ENCODE peak calls at places on chromosome 13, in six cellular contexts. F, I, L, S, P and K are unnamed samples.
A peak's percentile ranks its signal among the peaks of the same experiment; 100 is the strongest.

GRCh38 chr13:65808061-65808460 is 1422.1 kb downstream of the PCDH9 start:
- DNase-seq in F (no peak), I (no peak), L (peak; percentile 23), S (no peak), P (no peak), K (no peak)

GRCh38 chr13:106586764-106587163 is 18.8 kb upstream of the ARGLU1 start:
- DNase-seq in F (no peak), I (no peak), L (no peak), S (no peak), P (no peak), K (no peak)

GRCh38 chr13:38685974-38686571 is 804 bp upstream of the FREM2 start:
- DNase-seq in F (peak; percentile 26), I (peak; percentile 58), L (peak; percentile 31), S (peak; percentile 90), P (no peak), K (no peak)

GRCh38 chr13:46523972-46524737 is 28.8 kb upstream of the LRCH1 start:
- DNase-seq in F (peak; percentile 7), I (no peak), L (peak; percentile 41), S (no peak), P (no peak), K (no peak)

GRCh38 chr13:45718063-45718462 is 15.9 kb downstream of the CBY2 start:
- DNase-seq in F (peak; percentile 41), I (peak; percentile 25), L (peak; percentile 64), S (no peak), P (peak; percentile 8), K (peak; percentile 7)

GRCh38 chr13:27406178-27406939 is 18.1 kb upstream of the GTF3A start:
- DNase-seq in F (peak; percentile 62), I (peak; percentile 48), L (peak; percentile 65), S (peak; percentile 45), P (no peak), K (peak; percentile 68)

GRCh38 chr13:40130871-40131636 is 475.6 kb downstream of the COG6 start:
- DNase-seq in F (peak; percentile 57), I (peak; percentile 44), L (peak; percentile 61), S (peak; percentile 66), P (peak; percentile 40), K (no peak)

GRCh38 chr13:61110804-61111203 is 304.8 kb downstream of the PCDH20 start:
- DNase-seq in F (peak; percentile 63), I (no peak), L (no peak), S (no peak), P (no peak), K (no peak)

GRCh38 chr13:26442541-26442940 is 114.9 kb upstream of the WASF3 start:
- DNase-seq in F (no peak), I (peak; percentile 30), L (peak; percentile 90), S (no peak), P (no peak), K (no peak)

GRCh38 chr13:31204592-31204991 is 4.8 kb downstream of the B3GLCT start:
- DNase-seq in F (peak; percentile 68), I (peak; percentile 35), L (peak; percentile 83), S (peak; percentile 51), P (peak; percentile 45), K (no peak)

GRCh38 chr13:105272660-105273631 is 1262.5 kb downstream of the EFNB2 start:
- DNase-seq in F (no peak), I (no peak), L (no peak), S (no peak), P (no peak), K (no peak)

GRCh38 chr13:32837307-32837972 is 178.8 kb upstream of the KL start:
- DNase-seq in F (peak; percentile 56), I (no peak), L (no peak), S (peak; percentile 63), P (no peak), K (no peak)

GRCh38 chr13:97004096-97004876 is 10.0 kb upstream of the OXGR1 start:
- DNase-seq in F (peak; percentile 26), I (peak; percentile 22), L (peak; percentile 73), S (no peak), P (no peak), K (no peak)

GRCh38 chr13:81393110-81393509 is 1052.2 kb upstream of the SPRY2 start:
- DNase-seq in F (peak; percentile 11), I (no peak), L (no peak), S (no peak), P (no peak), K (no peak)

GRCh38 chr13:39765801-39766463 is 110.5 kb downstream of the COG6 start:
- DNase-seq in F (peak; percentile 40), I (no peak), L (peak; percentile 25), S (no peak), P (no peak), K (peak; percentile 49)

GRCh38 chr13:76286178-76286577 is 600.0 kb downstream of the KCTD12 start:
- DNase-seq in F (peak; percentile 28), I (no peak), L (peak; percentile 50), S (no peak), P (no peak), K (no peak)

GRCh38 chr13:20769091-20769490 is 4.7 kb downstream of the EEF1AKMT1 start:
- DNase-seq in F (no peak), I (no peak), L (no peak), S (no peak), P (no peak), K (no peak)

GRCh38 chr13:20772401-20773131 is 1.2 kb downstream of the EEF1AKMT1 start:
- DNase-seq in F (no peak), I (no peak), L (peak; percentile 50), S (no peak), P (no peak), K (no peak)

GRCh38 chr13:20773194-20774080 is at the start of gene EEF1AKMT1:
- DNase-seq in F (peak; percentile 96), I (peak; percentile 97), L (peak; percentile 98), S (peak; percentile 75), P (peak; percentile 83), K (peak; percentile 86)

GRCh38 chr13:20767309-20767943 is 6.3 kb downstream of the EEF1AKMT1 start:
- DNase-seq in F (no peak), I (no peak), L (no peak), S (no peak), P (no peak), K (no peak)

DNA sequence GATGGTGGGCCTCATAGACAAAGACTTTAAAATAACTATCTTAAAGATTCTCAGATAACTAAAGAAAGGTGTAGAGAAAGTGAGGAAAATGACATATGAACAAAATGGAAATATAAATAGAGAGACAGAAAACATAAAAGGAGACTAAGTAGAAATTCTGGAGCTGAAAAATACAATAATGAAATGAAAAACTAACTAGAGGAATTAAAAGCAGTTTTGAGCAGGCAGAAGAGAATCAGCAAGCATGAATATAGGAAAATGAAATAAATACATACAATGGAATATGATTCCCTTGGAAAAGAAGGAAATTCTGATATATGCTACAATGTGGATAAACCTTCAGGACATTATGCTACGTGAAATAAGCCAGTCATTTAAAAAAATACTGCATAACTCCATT is 3.9 kb downstream of the EEF1AKMT1 start:
- DNase-seq in F (no peak), I (no peak), L (no peak), S (no peak), P (no peak), K (no peak)
- H3K4me3 ChIP-seq in F (no peak overlapping the region), I (no peak overlapping the region), L (no peak overlapping the region), S (no peak overlapping the region), P (no peak overlapping the region), K (no peak overlapping the region)

GRCh38 chr13:20851844-20852402 is 50.6 kb downstream of the XPO4 start:
- DNase-seq in F (no peak), I (no peak), L (no peak), S (no peak), P (no peak), K (no peak)

GRCh38 chr13:20843177-20843576 is 59.4 kb downstream of the XPO4 start:
- DNase-seq in F (no peak), I (peak; percentile 11), L (no peak), S (no peak), P (no peak), K (no peak)

GRCh38 chr13:20847298-20847697 is 55.2 kb downstream of the XPO4 start:
- DNase-seq in F (no peak), I (no peak), L (no peak), S (no peak), P (no peak), K (no peak)

GRCh38 chr13:20848203-20848602 is 54.3 kb downstream of the XPO4 start:
- DNase-seq in F (no peak), I (no peak), L (no peak), S (no peak), P (no peak), K (no peak)

GRCh38 chr13:20848944-20849343 is 53.6 kb downstream of the XPO4 start:
- DNase-seq in F (no peak), I (no peak), L (no peak), S (no peak), P (no peak), K (no peak)
- H3K9me2 ChIP-seq in F (no peaks in the 10 kb centered on the region), I (no peaks in the 10 kb centered on the region), L (no peaks in the 10 kb centered on the region), S (no peaks in the 10 kb centered on the region), P (no peaks in the 10 kb centered on the region), K (no peaks in the 10 kb centered on the region)

GRCh38 chr13:114106526-114106925 is 25.9 kb downstream of the RASA3 start:
- DNase-seq in F (no peak), I (no peak), L (no peak), S (no peak), P (no peak), K (no peak)

GRCh38 chr13:114105351-114106225 is 26.8 kb downstream of the RASA3 start:
- DNase-seq in F (no peak), I (no peak), L (no peak), S (no peak), P (no peak), K (no peak)

GRCh38 chr13:114108141-114108761 is 24.2 kb downstream of the RASA3 start:
- DNase-seq in F (no peak), I (no peak), L (no peak), S (no peak), P (no peak), K (no peak)

GRCh38 chr13:114107686-114108081 is 24.7 kb downstream of the RASA3 start:
- DNase-seq in F (no peak), I (no peak), L (peak; percentile 86), S (no peak), P (no peak), K (no peak)

GRCh38 chr13:114106991-114107685 is 25.3 kb downstream of the RASA3 start:
- DNase-seq in F (no peak), I (no peak), L (no peak), S (no peak), P (no peak), K (no peak)
- H3K4me3 ChIP-seq in F (no peak overlapping the region), I (no peak overlapping the region), L (no peak overlapping the region), S (no peak overlapping the region), P (no peak overlapping the region), K (no peak overlapping the region)

GRCh38 chr13:35879111-35879510 is 252.1 kb downstream of the DCLK1 start:
- DNase-seq in F (no peak), I (no peak), L (no peak), S (no peak), P (no peak), K (no peak)
- H3K9me2 ChIP-seq in F (no peaks in the 10 kb centered on the region), I (no peaks in the 10 kb centered on the region), L (no peaks in the 10 kb centered on the region), S (no peaks in the 10 kb centered on the region), P (no peaks in the 10 kb centered on the region), K (no peaks in the 10 kb centered on the region)

GRCh38 chr13:94711561-94712286 is 621 bp downstream of the SOX21 start:
- DNase-seq in F (peak; percentile 27), I (peak; percentile 46), L (peak; percentile 39), S (no peak), P (no peak), K (no peak)

GRCh38 chr13:94713556-94714182 is 1.3 kb upstream of the SOX21 start:
- DNase-seq in F (no peak), I (no peak), L (no peak), S (no peak), P (no peak), K (no peak)

GRCh38 chr13:94712287-94712811 is at the start of gene SOX21:
- DNase-seq in F (peak; percentile 71), I (no peak), L (peak; percentile 19), S (no peak), P (no peak), K (no peak)

GRCh38 chr13:94710881-94711560 is 1.3 kb downstream of the SOX21 start:
- DNase-seq in F (peak; percentile 59), I (peak; percentile 43), L (peak; percentile 27), S (no peak), P (no peak), K (no peak)

GRCh38 chr13:94712812-94713555 is 639 bp upstream of the SOX21 start:
- DNase-seq in F (peak; percentile 74), I (peak; percentile 73), L (peak; percentile 70), S (no peak), P (no peak), K (no peak)
- H3K4me3 ChIP-seq in F (peak overlapping the region; percentile 98), I (peak overlapping the region; percentile 5), L (peak overlapping the region; percentile 47), S (no peak overlapping the region), P (no peak overlapping the region), K (no peak overlapping the region)